ENCODE peak calls at places on chromosomes 7 and 10, in four cellular contexts. E is fibroblast of villous mesenchyme, W is GM23338, D is upper lobe of left lung. V is an unnamed sample.

GRCh38 chr10:126609566-126609965 is 60.9 kb downstream of the C10orf90 start:
- DNase-seq in E (no peak), W (no peak), D (no peak), V (no peak)

GRCh38 chr7:45155357-45155900 is 2.2 kb upstream of the RAMP3 start:
- DNase-seq in E (no peak), W (no peak), D (no peak), V (no peak)

GRCh38 chr10:71603190-71603589 is 116.4 kb downstream of the C10orf105 start:
- DNase-seq in E (no peak), W (no peak), D (no peak), V (no peak)

GRCh38 chr7:158025651-158026600 is 561.7 kb downstream of the PTPRN2 start:
- DNase-seq in E (no peak), W (no peak), D (peak), V (peak)

GRCh38 chr7:71521506-71521905 is 389.6 kb downstream of the GALNT17 start:
- DNase-seq in E (no peak), W (no peak), D (no peak), V (no peak)

GRCh38 chr10:121088524-121088923 is 237.4 kb downstream of the WDR11 start:
- DNase-seq in E (no peak), W (peak), D (no peak), V (no peak)

GRCh38 chr7:140512317-140513000 is 33.2 kb upstream of the MKRN1 start:
- DNase-seq in E (no peak), W (no peak), D (no peak), V (peak)

GRCh38 chr7:3573151-3573550 is 272.1 kb downstream of the SDK1 start:
- DNase-seq in E (no peak), W (no peak), D (peak), V (no peak)

GRCh38 chr10:108696792-108697477 is 1226.4 kb downstream of the XPNPEP1 start:
- DNase-seq in E (no peak), W (no peak), D (no peak), V (no peak)

GRCh38 chr10:118447478-118447877 is 105.4 kb upstream of the FAM204A start:
- DNase-seq in E (peak), W (no peak), D (peak), V (no peak)

GRCh38 chr10:25245171-25245570 is 70.4 kb downstream of the GPR158 start:
- DNase-seq in E (no peak), W (no peak), D (no peak), V (no peak)

GRCh38 chr7:115078386-115078785 is 156.5 kb downstream of the MDFIC start:
- DNase-seq in E (no peak), W (no peak), D (no peak), V (no peak)

GRCh38 chr10:123562811-123563580 is 103.2 kb upstream of the GPR26 start:
- DNase-seq in E (no peak), W (no peak), D (no peak), V (peak)

GRCh38 chr10:110076559-110077318 is 69.0 kb downstream of the ADD3 start:
- DNase-seq in E (peak), W (no peak), D (no peak), V (no peak)

GRCh38 chr10:126088144-126088543 is 191.8 kb downstream of the FANK1 start:
- DNase-seq in E (peak), W (peak), D (no peak), V (no peak)

GRCh38 chr7:32533313-32534024 is 38.2 kb downstream of the AVL9 start:
- DNase-seq in E (no peak), W (no peak), D (no peak), V (no peak)

GRCh38 chr10:43960477-43960876 is 311.8 kb upstream of the ZNF32 start:
- DNase-seq in E (no peak), W (no peak), D (no peak), V (no peak)

GRCh38 chr10:125194814-125195213 is 34.5 kb upstream of the CTBP2 start:
- DNase-seq in E (no peak), W (no peak), D (no peak), V (no peak)

GRCh38 chr10:127142831-127143230 is 53.6 kb downstream of the INSYN2A start:
- DNase-seq in E (no peak), W (no peak), D (no peak), V (no peak)

GRCh38 chr7:7851381-7851780 is 117.2 kb upstream of the GLCCI1 start:
- DNase-seq in E (peak), W (no peak), D (no peak), V (no peak)

GRCh38 chr10:16183989-16184643 is 252.7 kb upstream of the PTER start:
- DNase-seq in E (no peak), W (no peak), D (no peak), V (no peak)

GRCh38 chr7:126937196-126937595 is 315.5 kb downstream of the GRM8 start:
- DNase-seq in E (no peak), W (no peak), D (no peak), V (no peak)

GRCh38 chr7:111855842-111856227 is 293.5 kb upstream of the IMMP2L start:
- DNase-seq in E (peak), W (peak), D (no peak), V (no peak)

GRCh38 chr10:17217661-17218306 is 10.3 kb upstream of the VIM start:
- DNase-seq in E (no peak), W (no peak), D (no peak), V (no peak)

GRCh38 chr10:117903854-117904253 is 142.9 kb downstream of the RAB11FIP2 start:
- DNase-seq in E (no peak), W (no peak), D (no peak), V (no peak)

GRCh38 chr7:38368191-38368605 is 94.8 kb upstream of the TARP start:
- DNase-seq in E (peak), W (peak), D (peak), V (peak)

GRCh38 chr7:22842383-22842903 is 19.8 kb upstream of the TOMM7 start:
- DNase-seq in E (no peak), W (peak), D (no peak), V (no peak)
- TF ChIP-seq CTCF in E (no peak), W (no peak), D (no peak), V (no peak)

GRCh38 chr7:142873281-142873784 is 12.2 kb downstream of the TRPV6 start:
- DNase-seq in E (peak), W (peak), D (no peak), V (no peak)
- TF ChIP-seq CTCF in E (peak), W (peak), D (peak), V (no peak)

GRCh38 chr10:112773783-112774182 is 176.3 kb upstream of the TCF7L2 start:
- DNase-seq in E (no peak), W (no peak), D (no peak), V (no peak)

GRCh38 chr10:112774210-112774609 is 175.8 kb upstream of the TCF7L2 start:
- DNase-seq in E (no peak), W (no peak), D (no peak), V (no peak)

GRCh38 chr10:112775892-112776679 is 174.0 kb upstream of the TCF7L2 start:
- DNase-seq in E (no peak), W (no peak), D (no peak), V (no peak)

GRCh38 chr10:112774808-112775207 is 175.2 kb upstream of the TCF7L2 start:
- DNase-seq in E (no peak), W (no peak), D (no peak), V (no peak)

GRCh38 chr10:112775347-112775746 is 174.7 kb upstream of the TCF7L2 start:
- DNase-seq in E (peak), W (no peak), D (no peak), V (no peak)
- TF ChIP-seq CTCF in E (peak), W (no peak), D (no peak), V (no peak)

GRCh38 chr7:66307591-66308215 is 102.6 kb downstream of the TPST1 start:
- DNase-seq in E (peak), W (no peak), D (no peak), V (no peak)

GRCh38 chr7:66306243-66306642 is 101.1 kb downstream of the TPST1 start:
- DNase-seq in E (no peak), W (no peak), D (no peak), V (no peak)

GRCh38 chr7:66301737-66302136 is 96.6 kb downstream of the TPST1 start:
- DNase-seq in E (peak), W (no peak), D (no peak), V (no peak)

GRCh38 chr7:66303454-66304160 is 98.5 kb downstream of the TPST1 start:
- DNase-seq in E (no peak), W (no peak), D (no peak), V (no peak)

DNA sequence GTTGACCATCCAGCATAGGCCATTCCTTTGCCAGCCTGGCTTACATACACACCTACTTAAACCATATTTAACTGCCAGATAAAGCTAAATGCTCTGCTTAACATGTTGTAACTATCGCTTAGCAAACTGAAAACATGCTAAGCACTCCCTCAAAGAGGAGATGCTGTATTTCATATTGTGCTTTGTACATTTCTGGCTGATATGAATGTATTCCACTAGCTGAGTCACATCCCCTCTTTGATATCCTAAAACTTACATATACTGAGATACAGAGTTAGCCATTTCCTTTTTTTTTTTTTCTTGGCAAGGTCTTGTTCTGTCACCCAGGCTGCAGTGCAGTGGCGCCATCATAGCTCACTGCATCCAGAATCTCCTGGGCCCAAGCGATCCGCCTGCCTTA is 99.4 kb downstream of the TPST1 start:
- DNase-seq in E (peak), W (no peak), D (no peak), V (no peak)
- TF ChIP-seq CTCF in E (no peak), W (no peak), D (no peak), V (no peak)

DNA sequence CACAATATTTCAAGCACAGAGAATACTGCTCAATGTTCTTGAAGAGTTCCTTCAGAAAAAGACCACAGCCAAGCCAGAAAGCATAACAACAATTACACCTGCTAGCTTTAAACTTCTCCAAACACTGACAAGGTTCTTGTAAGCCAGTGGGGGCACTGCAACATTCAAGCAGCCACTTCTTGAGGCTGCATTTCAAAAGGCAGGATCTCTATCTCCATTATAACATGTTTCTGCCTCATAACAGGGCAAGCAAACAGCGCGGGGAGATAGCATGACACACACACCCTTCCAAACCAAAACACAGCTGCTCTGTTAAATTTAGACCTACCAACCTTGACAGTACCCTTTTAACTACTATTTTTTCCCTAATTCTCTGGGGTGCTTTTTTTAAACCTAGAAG is 30.8 kb downstream of the CHCHD3 start:
- DNase-seq in E (peak), W (peak), D (no peak), V (no peak)
- TF ChIP-seq CTCF in E (peak), W (peak), D (no peak), V (no peak)

DNA sequence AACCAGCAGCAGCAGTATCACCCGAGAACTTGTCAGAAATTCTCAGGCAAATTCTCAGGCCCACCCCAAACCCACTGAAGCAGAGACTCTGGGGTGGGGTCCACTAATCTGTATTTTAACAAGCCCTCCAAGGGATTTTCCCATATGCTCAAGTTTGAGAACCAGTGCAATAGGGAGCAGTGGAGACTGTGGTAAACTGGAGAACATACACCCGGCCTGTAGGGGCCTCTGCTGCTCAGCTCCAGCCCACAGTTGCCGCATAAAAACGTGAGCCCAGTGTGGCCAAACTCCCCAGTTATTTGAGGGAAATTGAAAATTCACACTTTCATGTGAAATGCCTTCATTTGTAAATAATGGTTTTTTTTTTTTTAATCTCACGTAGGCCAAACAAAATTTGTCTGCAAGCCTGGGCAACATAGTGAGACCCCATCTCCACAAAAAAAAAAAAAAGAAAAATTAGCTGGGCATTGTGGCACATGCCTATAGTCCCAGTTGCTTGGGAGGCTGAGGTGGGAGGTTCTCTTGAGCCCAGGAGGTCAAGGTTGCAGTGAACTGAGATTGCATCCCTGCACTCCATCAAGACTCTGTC is 97.6 kb upstream of the ZMIZ1 start:
- DNase-seq in E (no peak), W (no peak), D (no peak), V (no peak)
- TF ChIP-seq CTCF in E (no peak), W (no peak), D (no peak), V (no peak)

DNA sequence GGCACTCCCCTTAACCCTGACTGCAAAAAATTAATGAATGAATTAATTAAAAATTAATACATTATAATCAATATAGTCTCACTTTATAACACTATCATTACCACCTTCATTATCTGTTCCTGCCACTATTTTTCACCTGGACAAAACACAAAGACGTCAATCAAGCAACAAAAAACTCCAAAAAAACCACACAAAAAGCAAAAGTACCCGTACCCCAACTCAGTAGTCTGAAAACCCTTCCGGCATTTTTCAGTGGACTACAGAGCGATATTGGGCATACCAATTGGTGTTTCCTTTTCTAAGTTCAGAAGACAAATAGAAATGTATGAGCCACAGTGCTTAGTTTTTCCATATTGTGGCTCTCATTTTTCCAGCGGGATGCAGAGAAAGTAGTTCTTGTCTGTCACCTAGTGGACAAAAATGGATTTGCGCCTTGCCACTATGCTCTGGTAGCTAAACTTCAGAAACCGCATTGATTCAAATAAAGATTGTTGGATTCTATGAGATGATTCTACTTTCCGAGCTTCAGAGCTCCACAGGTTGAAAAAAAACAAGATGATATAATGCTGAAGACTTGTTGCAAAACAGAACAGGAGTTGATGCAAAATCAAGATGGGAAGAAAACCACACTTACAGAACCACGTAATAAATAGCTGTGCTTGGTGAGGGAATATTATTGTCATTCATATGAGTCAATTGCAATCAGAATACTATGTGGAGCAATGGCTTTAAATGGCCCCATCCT is 50.6 kb upstream of the ITGB1 start:
- DNase-seq in E (peak), W (peak), D (no peak), V (no peak)
- TF ChIP-seq CTCF in E (peak), W (peak), D (peak), V (peak)